ENCODE peak calls at places on chromosomes 12 and 14, in seven cellular contexts. F is GM10248, J is left ventricle myocardium inferior, U is NCI-H446 treated with DMSO at 0.1 percent for 48 hours, I is AG09319, D is HT1080, A is NCI-H2081. S is an unnamed sample.

GRCh38 chr14:27881646-27882045 is 884.9 kb upstream of the FOXG1 start:
- DNase-seq in F (no peak), J (no peak), U (no peak), I (no peak), D (no peak), A (no peak), S (no peak)

GRCh38 chr12:94147991-94148840 is at the start of gene PLXNC1:
- DNase-seq in F (peak; percentile 82), J (peak; percentile 62), U (no peak), I (no peak), D (no peak), A (peak; percentile 70), S (no peak)

GRCh38 chr12:68280240-68280639 is 26.8 kb upstream of the IL22 start:
- DNase-seq in F (no peak), J (no peak), U (no peak), I (no peak), D (no peak), A (no peak), S (no peak)

GRCh38 chr12:13205809-13206559 is 9.5 kb downstream of the EMP1 start:
- DNase-seq in F (no peak), J (no peak), U (no peak), I (peak; percentile 90), D (peak; percentile 100), A (no peak), S (peak; percentile 94)

GRCh38 chr12:76470028-76470939 is 89.3 kb downstream of the OSBPL8 start:
- DNase-seq in F (peak; percentile 29), J (no peak), U (no peak), I (peak; percentile 38), D (peak; percentile 79), A (no peak), S (peak; percentile 46)

GRCh38 chr14:20757963-20758362 is 10.2 kb upstream of the EDDM3B start:
- DNase-seq in F (peak; percentile 37), J (no peak), U (no peak), I (no peak), D (no peak), A (no peak), S (no peak)

GRCh38 chr14:99055019-99055418 is 217.0 kb downstream of the BCL11B start:
- DNase-seq in F (no peak), J (no peak), U (no peak), I (no peak), D (peak; percentile 5), A (no peak), S (no peak)

GRCh38 chr12:20004951-20005350 is 363.4 kb upstream of the PDE3A start:
- DNase-seq in F (no peak), J (no peak), U (no peak), I (no peak), D (no peak), A (no peak), S (no peak)

GRCh38 chr12:98453070-98453469 is 62.3 kb upstream of the TMPO start:
- DNase-seq in F (no peak), J (no peak), U (no peak), I (no peak), D (no peak), A (no peak), S (no peak)

GRCh38 chr12:31339831-31340622 is 14.1 kb upstream of the SINHCAF start:
- DNase-seq in F (no peak), J (no peak), U (no peak), I (no peak), D (no peak), A (no peak), S (no peak)

GRCh38 chr12:6361834-6362233 is 13.5 kb downstream of the SCNN1A start:
- DNase-seq in F (no peak), J (peak; percentile 56), U (no peak), I (no peak), D (peak; percentile 94), A (peak; percentile 46), S (no peak)

GRCh38 chr14:94964181-94964580 is 193.1 kb downstream of the DICER1 start:
- DNase-seq in F (no peak), J (no peak), U (no peak), I (no peak), D (no peak), A (no peak), S (no peak)

GRCh38 chr14:99892406-99892805 is 99.2 kb downstream of the EML1 start:
- DNase-seq in F (no peak), J (no peak), U (no peak), I (no peak), D (no peak), A (no peak), S (no peak)

GRCh38 chr14:24971255-24971654 is 78.7 kb downstream of the STXBP6 start:
- DNase-seq in F (no peak), J (no peak), U (no peak), I (no peak), D (no peak), A (no peak), S (no peak)

GRCh38 chr12:6849976-6850560 is 1.0 kb downstream of the CDCA3 start:
- DNase-seq in F (no peak), J (no peak), U (no peak), I (no peak), D (no peak), A (no peak), S (no peak)

GRCh38 chr14:46136456-46136855 is 515.1 kb downstream of the RPL10L start:
- DNase-seq in F (no peak), J (no peak), U (no peak), I (no peak), D (no peak), A (no peak), S (no peak)

GRCh38 chr12:97977870-97978269 is 515.3 kb downstream of the RMST start:
- DNase-seq in F (no peak), J (no peak), U (no peak), I (no peak), D (no peak), A (peak; percentile 72), S (no peak)

GRCh38 chr12:57614178-57614947 is 3.1 kb downstream of the ARHGEF25 start:
- DNase-seq in F (peak; percentile 84), J (peak; percentile 47), U (no peak), I (no peak), D (no peak), A (no peak), S (no peak)

GRCh38 chr12:113453330-113453729 is 18.3 kb downstream of the LHX5 start:
- DNase-seq in F (no peak), J (no peak), U (no peak), I (no peak), D (no peak), A (no peak), S (no peak)

GRCh38 chr14:72634910-72635647 is 258.8 kb downstream of the DPF3 start:
- DNase-seq in F (no peak), J (no peak), U (no peak), I (no peak), D (no peak), A (no peak), S (no peak)